ENCODE peak calls at places on chromosome 3, in four cellular contexts. One of them, this sample, is unnamed.

GRCh38 chr3:150922611-150923010 is 17.4 kb upstream of the MINDY4B start:
- DNase-seq in AG04450: no peak
- DNase-seq in left ventricle myocardium inferior: no peak
- DNase-seq in CD4-positive, alpha-beta T cell: no peak
- DNase-seq in this sample: peak; percentile 79

GRCh38 chr3:77191640-77192039 is 151.7 kb downstream of the ROBO2 start:
- DNase-seq in AG04450: no peak
- DNase-seq in left ventricle myocardium inferior: no peak
- DNase-seq in CD4-positive, alpha-beta T cell: no peak
- DNase-seq in this sample: no peak

GRCh38 chr3:162799910-162800309 is 1303.3 kb downstream of the OTOL1 start:
- DNase-seq in AG04450: no peak
- DNase-seq in left ventricle myocardium inferior: no peak
- DNase-seq in CD4-positive, alpha-beta T cell: no peak
- DNase-seq in this sample: no peak

GRCh38 chr3:32614956-32615355 is 44.3 kb upstream of the DYNC1LI1 start:
- DNase-seq in AG04450: peak; percentile 58
- DNase-seq in left ventricle myocardium inferior: no peak
- DNase-seq in CD4-positive, alpha-beta T cell: no peak
- DNase-seq in this sample: no peak

GRCh38 chr3:97636465-97636864 is 128.1 kb upstream of the ARL6 start:
- DNase-seq in AG04450: no peak
- DNase-seq in left ventricle myocardium inferior: no peak
- DNase-seq in CD4-positive, alpha-beta T cell: no peak
- DNase-seq in this sample: no peak

GRCh38 chr3:52404391-52404790 is 40.5 kb downstream of the SEMA3G start:
- DNase-seq in AG04450: no peak
- DNase-seq in left ventricle myocardium inferior: peak; percentile 7
- DNase-seq in CD4-positive, alpha-beta T cell: no peak
- DNase-seq in this sample: no peak

GRCh38 chr3:147351301-147351700 is 55.0 kb downstream of the ZIC4 start:
- DNase-seq in AG04450: no peak
- DNase-seq in left ventricle myocardium inferior: no peak
- DNase-seq in CD4-positive, alpha-beta T cell: no peak
- DNase-seq in this sample: no peak

GRCh38 chr3:28198161-28198560 is 43.3 kb upstream of the CMC1 start:
- DNase-seq in AG04450: no peak
- DNase-seq in left ventricle myocardium inferior: no peak
- DNase-seq in CD4-positive, alpha-beta T cell: no peak
- DNase-seq in this sample: no peak

GRCh38 chr3:140705954-140706353 is 28.1 kb downstream of the TRIM42 start:
- DNase-seq in AG04450: no peak
- DNase-seq in left ventricle myocardium inferior: no peak
- DNase-seq in CD4-positive, alpha-beta T cell: no peak
- DNase-seq in this sample: no peak
- H3K27ac ChIP-seq in AG04450: no peak overlapping the region
- H3K27ac ChIP-seq in left ventricle myocardium inferior: no peak overlapping the region
- H3K27ac ChIP-seq in CD4-positive, alpha-beta T cell: no peak overlapping the region
- H3K27ac ChIP-seq in this sample: no peak overlapping the region

DNA sequence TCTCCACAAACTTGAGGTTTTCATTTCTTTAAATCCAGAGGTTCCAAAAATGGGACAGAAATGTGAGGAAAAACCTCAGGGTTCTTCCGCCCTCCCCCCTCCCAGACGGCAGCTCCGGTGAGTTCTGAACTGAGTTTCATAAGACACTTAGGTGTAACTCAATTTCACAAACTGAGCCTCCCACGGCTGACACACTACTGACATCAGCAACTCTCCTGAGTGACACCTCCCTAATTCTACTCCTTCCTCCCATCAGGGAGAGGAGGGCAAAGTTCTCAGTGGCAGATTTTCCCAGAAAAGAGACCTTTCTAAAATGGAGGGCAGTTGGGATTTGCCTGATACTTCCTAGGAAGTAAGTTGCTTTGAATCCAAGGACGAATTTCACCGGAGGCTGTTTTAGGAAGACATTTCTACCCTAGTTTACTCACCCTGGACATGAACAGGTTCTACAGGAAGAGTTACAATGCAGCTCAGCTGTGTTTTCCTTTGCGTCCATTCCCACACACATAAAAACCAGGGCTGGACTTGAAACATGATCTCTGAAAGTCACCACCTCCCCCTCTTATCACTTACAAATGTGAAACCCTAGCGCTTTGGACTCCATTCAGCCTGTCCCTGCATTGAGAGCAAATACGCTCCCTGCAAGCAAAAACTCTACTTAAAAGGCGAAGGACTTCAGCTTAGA is 78.1 kb upstream of the LMOD3 start:
- DNase-seq in AG04450: no peak
- DNase-seq in left ventricle myocardium inferior: no peak
- DNase-seq in CD4-positive, alpha-beta T cell: no peak
- DNase-seq in this sample: no peak
- H3K27ac ChIP-seq in AG04450: no peak overlapping the region
- H3K27ac ChIP-seq in left ventricle myocardium inferior: peak overlapping the region; percentile 82
- H3K27ac ChIP-seq in CD4-positive, alpha-beta T cell: no peak overlapping the region
- H3K27ac ChIP-seq in this sample: peak overlapping the region; percentile 59

GRCh38 chr3:50248387-50248786 is 12.4 kb downstream of the GNAI2 start:
- DNase-seq in AG04450: no peak
- DNase-seq in left ventricle myocardium inferior: peak; percentile 65
- DNase-seq in CD4-positive, alpha-beta T cell: no peak
- DNase-seq in this sample: no peak
- H3K27ac ChIP-seq in AG04450: no peak overlapping the region
- H3K27ac ChIP-seq in left ventricle myocardium inferior: peak overlapping the region; percentile 99
- H3K27ac ChIP-seq in CD4-positive, alpha-beta T cell: peak overlapping the region; percentile 51
- H3K27ac ChIP-seq in this sample: peak overlapping the region; percentile 42

GRCh38 chr3:67033091-67033490 is 35.0 kb downstream of the KBTBD8 start:
- DNase-seq in AG04450: no peak
- DNase-seq in left ventricle myocardium inferior: no peak
- DNase-seq in CD4-positive, alpha-beta T cell: no peak
- DNase-seq in this sample: no peak

GRCh38 chr3:67028385-67028784 is 30.3 kb downstream of the KBTBD8 start:
- DNase-seq in AG04450: no peak
- DNase-seq in left ventricle myocardium inferior: no peak
- DNase-seq in CD4-positive, alpha-beta T cell: no peak
- DNase-seq in this sample: no peak

GRCh38 chr3:67034371-67034770 is 36.3 kb downstream of the KBTBD8 start:
- DNase-seq in AG04450: no peak
- DNase-seq in left ventricle myocardium inferior: no peak
- DNase-seq in CD4-positive, alpha-beta T cell: no peak
- DNase-seq in this sample: no peak

GRCh38 chr3:67030785-67031740 is 33.0 kb downstream of the KBTBD8 start:
- DNase-seq in AG04450: no peak
- DNase-seq in left ventricle myocardium inferior: no peak
- DNase-seq in CD4-positive, alpha-beta T cell: no peak
- DNase-seq in this sample: no peak

GRCh38 chr3:67031986-67032385 is 33.9 kb downstream of the KBTBD8 start:
- DNase-seq in AG04450: no peak
- DNase-seq in left ventricle myocardium inferior: no peak
- DNase-seq in CD4-positive, alpha-beta T cell: no peak
- DNase-seq in this sample: no peak
- H3K27ac ChIP-seq in AG04450: no peak overlapping the region
- H3K27ac ChIP-seq in left ventricle myocardium inferior: no peak overlapping the region
- H3K27ac ChIP-seq in CD4-positive, alpha-beta T cell: no peak overlapping the region
- H3K27ac ChIP-seq in this sample: no peak overlapping the region

GRCh38 chr3:57152150-57152549 is 13.0 kb downstream of the IL17RD start:
- DNase-seq in AG04450: no peak
- DNase-seq in left ventricle myocardium inferior: peak; percentile 33
- DNase-seq in CD4-positive, alpha-beta T cell: no peak
- DNase-seq in this sample: no peak
- H3K27ac ChIP-seq in AG04450: no peak overlapping the region
- H3K27ac ChIP-seq in left ventricle myocardium inferior: peak overlapping the region; percentile 61
- H3K27ac ChIP-seq in CD4-positive, alpha-beta T cell: no peak overlapping the region
- H3K27ac ChIP-seq in this sample: peak overlapping the region; percentile 94

GRCh38 chr3:24495334-24495994 is 814 bp upstream of the THRB start:
- DNase-seq in AG04450: no peak
- DNase-seq in left ventricle myocardium inferior: peak; percentile 41
- DNase-seq in CD4-positive, alpha-beta T cell: no peak
- DNase-seq in this sample: peak; percentile 88
- H3K27ac ChIP-seq in AG04450: no peak overlapping the region
- H3K27ac ChIP-seq in left ventricle myocardium inferior: peak overlapping the region; percentile 95
- H3K27ac ChIP-seq in CD4-positive, alpha-beta T cell: no peak overlapping the region
- H3K27ac ChIP-seq in this sample: no peak overlapping the region

GRCh38 chr3:63961891-63962290 is 49.7 kb upstream of the SCAANT1 start:
- DNase-seq in AG04450: no peak
- DNase-seq in left ventricle myocardium inferior: no peak
- DNase-seq in CD4-positive, alpha-beta T cell: no peak
- DNase-seq in this sample: no peak
- H3K27ac ChIP-seq in AG04450: no peak overlapping the region
- H3K27ac ChIP-seq in left ventricle myocardium inferior: no peak overlapping the region
- H3K27ac ChIP-seq in CD4-positive, alpha-beta T cell: no peak overlapping the region
- H3K27ac ChIP-seq in this sample: no peak overlapping the region

DNA sequence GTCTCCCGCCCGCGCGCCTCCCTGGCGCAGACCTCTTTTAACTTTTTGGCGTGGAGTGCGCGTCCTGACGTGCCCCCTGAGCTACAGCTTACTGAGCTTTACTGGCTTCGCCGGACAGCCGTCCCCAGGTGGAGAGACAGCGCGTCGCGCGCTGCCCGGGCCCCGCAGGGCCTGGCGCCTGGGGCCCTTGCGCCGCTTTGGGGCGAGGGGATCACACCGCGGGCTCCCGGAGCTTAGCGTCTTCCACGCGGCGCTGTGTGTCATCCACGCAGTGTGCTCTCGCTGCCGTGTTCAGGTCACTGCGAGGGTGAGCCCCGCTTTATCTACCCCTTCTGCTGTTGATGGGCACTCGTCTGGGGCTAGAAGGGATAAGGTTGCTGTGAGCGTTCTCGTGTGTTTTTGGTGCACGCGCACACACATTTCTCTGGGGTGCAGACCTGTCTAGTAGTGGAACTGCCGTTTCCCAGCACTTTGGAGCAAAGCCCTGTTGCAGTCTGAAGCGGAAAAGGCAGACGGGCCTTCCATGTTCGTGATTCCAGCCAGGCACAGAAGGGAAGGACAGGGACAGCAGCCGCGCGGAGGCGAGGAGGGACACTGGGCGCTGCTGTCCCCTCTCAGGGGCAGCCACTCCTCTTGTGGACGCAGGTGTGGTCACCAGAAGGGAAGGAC is 33.1 kb upstream of the ALDH1L1 start:
- DNase-seq in AG04450: no peak
- DNase-seq in left ventricle myocardium inferior: no peak
- DNase-seq in CD4-positive, alpha-beta T cell: no peak
- DNase-seq in this sample: no peak
- H3K27ac ChIP-seq in AG04450: no peak overlapping the region
- H3K27ac ChIP-seq in left ventricle myocardium inferior: peak overlapping the region; percentile 78
- H3K27ac ChIP-seq in CD4-positive, alpha-beta T cell: no peak overlapping the region
- H3K27ac ChIP-seq in this sample: peak overlapping the region; percentile 74